ENCODE peak calls at places on chromosomes 5 and 9, in eight cellular contexts. P is GM12878, S is SK-N-SH, K is A549, B is HCT116, V is endothelial cell of umbilical vein, D is HepG2, C is K562. O is an unnamed sample.

GRCh38 chr9:75992480-75993206 is 102.2 kb downstream of the PCSK5 start:
- DNase-seq in B (no peak), S (no peak), V (no peak), D (no peak), K (no peak), P (no peak), C (no peak), O (no peak)

GRCh38 chr9:76415731-76416130 is 21.5 kb upstream of the RFK start:
- DNase-seq in K (no peak), V (peak; percentile 96), P (no peak), B (no peak), S (no peak), D (no peak), C (no peak), O (no peak)

GRCh38 chr9:122076773-122077172 is 16.3 kb downstream of the TTLL11 start:
- DNase-seq in D (no peak), V (no peak), P (no peak), C (no peak), K (no peak), B (no peak), S (no peak), O (no peak)

GRCh38 chr5:150289551-150290390 is at the start of gene CAMK2A:
- DNase-seq in P (no peak), B (no peak), D (no peak), K (no peak), C (peak; percentile 29), S (peak; percentile 56), V (no peak), O (no peak)

GRCh38 chr5:175823731-175824525 is 47.5 kb upstream of the CPLX2 start:
- DNase-seq in K (no peak), D (no peak), C (no peak), B (no peak), V (no peak), S (no peak), P (no peak), O (no peak)

GRCh38 chr9:68577778-68578591 is 37.3 kb upstream of the TMEM252 start:
- DNase-seq in D (no peak), K (no peak), P (peak; percentile 68), B (no peak), V (no peak), S (no peak), C (no peak), O (no peak)

GRCh38 chr9:517993-518392 is 303.3 kb downstream of the DOCK8 start:
- DNase-seq in C (no peak), S (no peak), V (no peak), K (no peak), P (no peak), B (no peak), D (no peak), O (no peak)

GRCh38 chr5:154761062-154761740 is 6.0 kb downstream of the LARP1 start:
- DNase-seq in S (no peak), D (no peak), C (no peak), B (no peak), K (no peak), V (no peak), P (no peak), O (peak; percentile 35)

DNA sequence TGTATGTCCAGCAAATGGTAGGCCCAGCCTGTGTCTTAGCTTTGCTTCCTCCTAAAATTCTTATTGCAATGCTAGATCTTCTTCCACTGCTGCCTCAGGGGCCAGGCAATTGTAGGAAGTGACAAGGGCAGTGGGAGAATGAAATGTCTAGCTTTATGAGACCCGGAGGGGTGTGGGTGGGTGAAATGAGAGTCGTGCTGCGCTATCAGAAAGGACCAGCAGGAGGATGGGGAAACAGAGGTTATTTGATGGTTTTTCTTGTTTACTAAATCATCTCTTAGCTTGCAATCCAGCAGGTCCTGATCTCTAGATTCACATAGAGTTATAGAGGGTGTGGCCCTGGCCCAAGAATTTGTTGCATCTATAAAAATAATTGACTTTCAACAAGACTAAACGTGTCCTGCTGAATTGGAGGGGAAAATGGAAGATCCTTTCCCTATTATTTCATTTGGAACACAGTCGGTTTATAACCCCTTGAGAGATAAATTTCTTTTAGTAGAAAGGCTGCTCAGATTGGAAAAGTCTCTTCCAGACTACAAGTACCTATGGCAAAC is 43.6 kb downstream of the ZNF366 start:
- DNase-seq in K (no peak), C (peak; percentile 62), B (no peak), S (no peak), D (no peak), V (peak; percentile 69), P (no peak), O (peak; percentile 92)
- TF ChIP-seq CTCF in K (no peak), C (no peak), B (no peak), S (no peak), D (no peak), V (peak; percentile 28), P (no peak), O (peak; percentile 12)

GRCh38 chr5:76685598-76686169 is 30.2 kb upstream of the F2R start:
- DNase-seq in B (no peak), V (no peak), S (no peak), P (no peak), K (no peak), D (peak; percentile 45), C (no peak), O (no peak)

GRCh38 chr5:76684012-76684731 is 31.8 kb upstream of the F2R start:
- DNase-seq in P (no peak), V (peak; percentile 62), S (no peak), K (no peak), D (no peak), B (no peak), C (no peak), O (no peak)

GRCh38 chr5:76681287-76681686 is 34.6 kb upstream of the F2R start:
- DNase-seq in S (no peak), C (no peak), B (no peak), D (no peak), K (no peak), P (no peak), V (no peak), O (no peak)

GRCh38 chr5:76682395-76682794 is 33.5 kb upstream of the F2R start:
- DNase-seq in D (no peak), V (no peak), P (no peak), B (no peak), C (no peak), S (no peak), K (no peak), O (no peak)

DNA sequence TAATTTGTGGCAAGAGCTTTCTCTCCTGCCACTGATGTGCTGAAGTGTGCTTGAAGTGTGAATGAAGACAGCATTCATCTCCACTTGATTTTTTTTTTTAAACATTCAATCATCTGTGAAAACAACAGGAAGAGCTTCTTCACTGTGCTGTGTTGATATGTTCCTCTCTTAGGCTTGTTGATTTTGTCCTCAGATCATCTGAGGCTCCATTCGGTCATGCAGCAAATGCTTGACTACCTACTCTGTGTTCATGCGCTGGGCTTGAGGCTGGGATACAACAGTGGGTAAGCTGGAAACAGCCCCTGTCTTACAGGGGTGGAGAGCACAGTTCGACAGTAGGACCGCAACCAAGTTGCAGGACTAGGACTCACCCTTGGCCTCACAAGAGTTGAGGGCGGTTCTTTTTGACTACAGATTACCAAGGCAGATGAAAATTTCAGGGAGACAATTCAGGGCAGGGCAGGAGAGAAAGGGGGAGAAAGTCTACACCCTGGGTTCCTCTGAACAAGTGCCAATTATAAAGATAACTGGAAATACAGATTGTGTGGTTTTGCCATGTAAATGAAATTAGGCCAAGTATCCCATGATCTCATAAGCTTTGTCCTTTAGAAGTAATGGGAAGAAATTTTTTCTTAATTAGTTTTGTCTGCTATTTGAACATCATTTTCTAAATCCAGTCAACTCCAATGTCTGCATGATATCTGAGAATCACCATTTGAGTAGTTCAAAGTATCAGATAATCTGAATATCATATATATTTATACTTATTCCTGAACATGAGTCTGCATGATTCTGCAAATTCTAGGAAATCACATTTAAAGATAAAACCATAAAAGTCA is 31.0 kb upstream of the F2R start:
- DNase-seq in C (no peak), D (no peak), B (no peak), P (no peak), K (no peak), S (no peak), V (no peak), O (no peak)
- H3K4me3 ChIP-seq in C (no peak overlapping the region), D (no peak overlapping the region), B (no peak overlapping the region), P (no peak overlapping the region), K (no peak overlapping the region), S (no peak overlapping the region), V (no peak overlapping the region), O (no peak overlapping the region)

GRCh38 chr5:1470762-1471211 is 25.5 kb upstream of the SLC6A3 start:
- DNase-seq in C (no peak), P (no peak), V (no peak), B (no peak), K (no peak), D (peak; percentile 57), S (no peak), O (no peak)

GRCh38 chr5:1467341-1468246 is 22.4 kb upstream of the SLC6A3 start:
- DNase-seq in V (no peak), P (no peak), K (no peak), B (no peak), S (peak; percentile 27), C (no peak), D (no peak), O (no peak)

GRCh38 chr5:1468247-1468612 is 23.0 kb upstream of the SLC6A3 start:
- DNase-seq in C (peak; percentile 48), S (peak; percentile 83), P (no peak), V (no peak), D (peak; percentile 27), K (no peak), B (no peak), O (no peak)

GRCh38 chr5:1466631-1467265 is 21.5 kb upstream of the SLC6A3 start:
- DNase-seq in D (no peak), V (no peak), P (no peak), K (no peak), S (no peak), B (no peak), C (no peak), O (no peak)

DNA sequence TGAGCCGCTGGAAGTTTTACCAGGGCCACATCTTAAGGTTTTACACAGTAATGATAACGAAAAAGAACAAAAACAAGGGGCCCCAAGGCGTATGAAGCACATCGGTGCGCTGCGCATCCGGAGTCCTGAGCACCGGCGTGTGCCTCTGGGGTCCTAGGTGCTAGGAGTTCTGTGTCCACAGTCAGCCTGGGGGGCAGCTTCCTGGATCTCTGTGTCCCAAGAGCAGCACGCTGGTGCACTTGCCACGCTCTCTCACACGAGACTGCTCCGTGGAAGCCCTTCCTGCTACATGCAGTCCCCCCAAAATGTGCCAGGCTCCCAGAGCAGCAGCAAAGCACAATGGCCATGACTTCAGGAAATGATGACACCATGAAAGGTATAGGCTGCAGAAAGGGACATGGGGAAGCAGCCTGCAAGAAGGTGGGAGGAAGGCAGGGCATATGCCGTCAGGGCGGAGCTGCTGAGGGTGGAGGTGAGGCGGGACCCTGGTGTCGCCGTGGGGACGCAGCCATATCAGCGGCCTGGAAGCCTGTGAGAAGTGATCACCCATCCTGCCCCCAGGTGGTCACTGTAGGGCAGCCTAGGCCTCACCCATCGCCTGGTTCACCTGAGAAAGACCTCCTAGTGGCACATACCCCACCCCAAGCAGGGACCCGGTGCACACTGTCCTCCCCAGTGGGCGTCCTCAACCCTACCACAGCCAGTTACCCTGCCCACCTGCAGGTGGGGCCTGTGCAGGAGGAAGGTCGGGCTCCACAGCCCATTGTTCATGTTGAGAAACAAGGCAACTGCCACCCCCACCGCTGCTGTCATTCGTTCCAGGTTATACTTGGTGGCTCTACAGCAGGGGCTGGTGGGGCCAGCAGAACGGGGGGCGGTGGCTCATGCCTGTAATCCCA is 23.6 kb upstream of the SLC6A3 start:
- DNase-seq in D (no peak), K (no peak), C (no peak), V (no peak), B (no peak), S (no peak), P (no peak), O (no peak)
- TF ChIP-seq MAX in D (no peak), K (no peak), C (no peak), V (no peak), B (no peak), S (no peak), P (no peak), O (no peak)

DNA sequence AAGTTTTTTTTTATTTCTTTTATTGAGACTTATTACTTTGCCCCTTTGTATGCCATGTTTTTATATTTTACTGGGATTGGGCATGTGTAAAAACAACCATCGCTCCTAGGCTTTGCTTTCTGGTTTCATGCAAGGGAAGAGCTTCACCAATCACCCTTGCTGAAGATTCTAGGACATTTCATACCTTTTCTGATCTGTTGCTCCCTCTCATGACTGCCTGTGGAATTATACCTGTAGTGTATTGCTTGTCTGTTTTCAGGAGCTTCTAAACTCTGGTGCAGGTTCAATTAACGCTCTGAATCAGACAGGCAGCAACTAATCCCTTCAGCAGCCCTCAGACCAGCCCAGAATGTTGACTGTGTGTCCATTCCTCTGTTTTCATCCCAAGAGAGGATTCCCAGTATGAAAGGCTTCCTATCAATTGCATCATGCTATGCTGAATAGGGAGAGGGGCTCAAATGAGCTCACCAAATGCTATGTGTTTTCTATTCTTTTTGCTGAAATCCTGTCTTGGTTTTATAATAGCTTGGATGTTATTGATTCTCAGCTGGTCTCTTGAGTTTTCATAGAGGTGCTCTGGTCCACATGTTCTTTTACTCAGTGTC is 572.9 kb upstream of the CDH6 start:
- DNase-seq in P (no peak), S (no peak), D (peak; percentile 50), C (no peak), B (no peak), V (no peak), K (no peak), O (no peak)
- TF ChIP-seq CTCF in P (no peak), S (no peak), D (peak; percentile 64), C (no peak), B (no peak), V (no peak), K (no peak), O (no peak)